ENCODE peak calls at places on chromosomes 7 and 10, in eight cellular contexts. X is HFF-Myc, G is GM12865, W is epithelial cell of esophagus, K is sigmoid colon, H is osteocyte, P is GM13977, I is SK-N-SH. M is an unnamed sample.

GRCh38 chr10:44034946-44035345 is 350.0 kb downstream of the CXCL12 start:
- DNase-seq in X (no peak), G (peak; percentile 30), W (no peak), K (no peak), H (no peak), P (no peak), I (no peak), M (no peak)

GRCh38 chr10:125584954-125585353 is 98.0 kb downstream of the TEX36 start:
- DNase-seq in X (no peak), G (no peak), W (peak; percentile 70), K (no peak), H (no peak), P (no peak), I (no peak), M (no peak)

GRCh38 chr10:100625821-100626220 is 90.1 kb downstream of the HIF1AN start:
- DNase-seq in X (no peak), G (no peak), W (no peak), K (no peak), H (no peak), P (no peak), I (no peak), M (no peak)

GRCh38 chr7:84331665-84332064 is 137.1 kb upstream of the SEMA3A start:
- DNase-seq in X (peak; percentile 38), G (no peak), W (no peak), K (no peak), H (no peak), P (no peak), I (no peak), M (no peak)

GRCh38 chr7:90952649-90952991 is 311.6 kb upstream of the FZD1 start:
- DNase-seq in X (no peak), G (no peak), W (no peak), K (no peak), H (no peak), P (no peak), I (no peak), M (no peak)

GRCh38 chr7:16817536-16817935 is 12.7 kb upstream of the AGR2 start:
- DNase-seq in X (no peak), G (no peak), W (peak; percentile 87), K (no peak), H (no peak), P (no peak), I (no peak), M (no peak)

GRCh38 chr7:18855796-18856195 is 261.6 kb downstream of the TWIST1 start:
- DNase-seq in X (no peak), G (no peak), W (no peak), K (no peak), H (no peak), P (no peak), I (no peak), M (peak; percentile 57)

GRCh38 chr7:151085691-151086620 is at the start of gene AGAP3:
- DNase-seq in X (no peak), G (peak; percentile 81), W (peak; percentile 69), K (peak; percentile 94), H (peak; percentile 95), P (peak; percentile 95), I (peak; percentile 99), M (no peak)

GRCh38 chr10:110391541-110391940 is 86.8 kb upstream of the SMNDC1 start:
- DNase-seq in X (no peak), G (no peak), W (no peak), K (no peak), H (no peak), P (no peak), I (no peak), M (no peak)

GRCh38 chr10:129329375-129330040 is 137.5 kb upstream of the MGMT start:
- DNase-seq in X (no peak), G (no peak), W (no peak), K (no peak), H (no peak), P (no peak), I (no peak), M (no peak)

GRCh38 chr10:4081691-4082111 is 296.7 kb upstream of the KLF6 start:
- DNase-seq in X (no peak), G (no peak), W (no peak), K (no peak), H (no peak), P (no peak), I (no peak), M (peak; percentile 46)

GRCh38 chr7:503046-503574 is 16.5 kb downstream of the PDGFA start:
- DNase-seq in X (no peak), G (no peak), W (no peak), K (peak; percentile 58), H (no peak), P (no peak), I (no peak), M (no peak)

GRCh38 chr10:113997428-113997827 is 46.2 kb upstream of the ADRB1 start:
- DNase-seq in X (no peak), G (no peak), W (no peak), K (peak; percentile 69), H (no peak), P (no peak), I (no peak), M (no peak)

GRCh38 chr10:50552771-50553535 is 70.8 kb downstream of the SGMS1 start:
- DNase-seq in X (no peak), G (peak; percentile 48), W (peak; percentile 54), K (no peak), H (no peak), P (no peak), I (no peak), M (no peak)

GRCh38 chr10:6044651-6045599 is 17.2 kb downstream of the IL2RA start:
- DNase-seq in X (no peak), G (peak; percentile 72), W (no peak), K (peak; percentile 2), H (peak; percentile 36), P (peak; percentile 48), I (no peak), M (no peak)

DNA sequence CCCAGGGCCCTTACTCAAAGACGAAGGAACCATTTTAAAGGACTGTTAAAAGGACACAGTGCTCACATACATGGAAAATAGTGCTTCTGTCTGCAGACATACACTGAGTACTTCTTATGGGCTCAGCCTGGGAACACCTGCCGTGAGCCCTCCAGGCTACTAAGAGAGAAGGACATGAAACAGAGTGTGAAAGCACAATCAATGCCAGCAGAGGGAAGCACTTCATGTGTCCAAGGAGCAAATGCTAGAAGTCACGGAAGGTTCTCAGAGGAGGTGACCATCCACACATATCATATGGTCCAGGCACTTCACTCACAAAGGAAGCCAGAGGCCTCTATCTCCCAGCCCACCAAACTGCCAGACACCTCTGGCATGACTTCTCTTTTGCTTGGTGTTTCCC is 15.5 kb downstream of the ELMO1 start:
- DNase-seq in X (no peak), G (no peak), W (no peak), K (no peak), H (no peak), P (no peak), I (no peak), M (no peak)
- TF ChIP-seq CTCF in X (no peak), G (no peak), W (no peak), K (no peak), H (no peak), P (peak; percentile 13), I (no peak), M (no peak)

GRCh38 chr7:141676618-141677017 is 25.3 kb downstream of the DENND11 start:
- DNase-seq in X (no peak), G (no peak), W (peak; percentile 94), K (no peak), H (no peak), P (no peak), I (no peak), M (no peak)

GRCh38 chr7:141674201-141674671 is 27.7 kb downstream of the DENND11 start:
- DNase-seq in X (no peak), G (no peak), W (peak; percentile 92), K (no peak), H (no peak), P (no peak), I (no peak), M (no peak)

GRCh38 chr7:141675431-141676210 is 26.3 kb downstream of the DENND11 start:
- DNase-seq in X (no peak), G (no peak), W (peak; percentile 25), K (no peak), H (no peak), P (peak; percentile 34), I (no peak), M (no peak)

GRCh38 chr7:141671705-141672496 is 30.1 kb downstream of the DENND11 start:
- DNase-seq in X (no peak), G (no peak), W (peak; percentile 36), K (no peak), H (no peak), P (no peak), I (no peak), M (no peak)

GRCh38 chr7:141674702-141675101 is 27.3 kb downstream of the DENND11 start:
- DNase-seq in X (no peak), G (no peak), W (peak; percentile 45), K (no peak), H (no peak), P (no peak), I (peak; percentile 61), M (no peak)
- TF ChIP-seq CTCF in X (peak; percentile 34), G (peak; percentile 37), W (peak; percentile 57), K (no peak), H (peak; percentile 28), P (peak; percentile 44), I (peak; percentile 56), M (no peak)

GRCh38 chr7:33887576-33887975 is 17.8 kb upstream of the BMPER start:
- DNase-seq in X (no peak), G (no peak), W (no peak), K (no peak), H (no peak), P (no peak), I (no peak), M (no peak)

GRCh38 chr7:33883566-33883965 is 21.8 kb upstream of the BMPER start:
- DNase-seq in X (no peak), G (no peak), W (no peak), K (no peak), H (no peak), P (no peak), I (no peak), M (no peak)

GRCh38 chr7:33886100-33886623 is 19.2 kb upstream of the BMPER start:
- DNase-seq in X (no peak), G (no peak), W (no peak), K (no peak), H (no peak), P (no peak), I (peak; percentile 38), M (no peak)

GRCh38 chr7:33885290-33886005 is 19.9 kb upstream of the BMPER start:
- DNase-seq in X (no peak), G (no peak), W (no peak), K (no peak), H (no peak), P (no peak), I (no peak), M (no peak)

DNA sequence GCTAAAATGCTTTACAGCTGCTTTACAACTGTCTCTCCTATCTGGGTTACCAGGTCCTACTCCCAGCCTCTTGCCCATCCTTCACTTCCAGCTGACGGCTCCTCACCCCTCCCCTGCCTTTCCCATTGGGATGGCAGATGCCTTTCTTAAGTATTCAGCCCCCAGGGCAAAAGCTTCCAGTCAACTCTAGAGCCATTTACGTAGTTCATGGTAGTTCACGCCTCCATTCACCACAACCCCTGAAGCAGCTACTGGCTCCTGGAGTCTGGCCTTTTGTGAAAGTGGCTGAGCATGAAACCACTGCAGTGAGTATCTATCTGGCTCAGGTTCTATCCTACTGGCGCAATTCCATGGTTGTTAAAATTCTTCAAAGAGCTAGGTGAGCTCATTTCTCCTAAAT is 17.1 kb upstream of the BMPER start:
- DNase-seq in X (no peak), G (no peak), W (peak; percentile 41), K (no peak), H (no peak), P (no peak), I (no peak), M (no peak)
- TF ChIP-seq CTCF in X (no peak), G (no peak), W (no peak), K (no peak), H (no peak), P (no peak), I (no peak), M (no peak)

GRCh38 chr10:102713814-102714620 is at the start of gene ARL3:
- DNase-seq in X (peak; percentile 83), G (peak; percentile 99), W (peak; percentile 98), K (peak; percentile 99), H (peak; percentile 99), P (peak; percentile 97), I (peak; percentile 98), M (peak; percentile 87)
- TF ChIP-seq CTCF in X (peak; percentile 20), G (peak; percentile 63), W (no peak), K (no peak), H (peak; percentile 56), P (no peak), I (no peak), M (peak; percentile 67)